ENCODE peak calls at places on chromosomes 4 and X, in eight cellular contexts. Y is gastrocnemius medialis, T is DND-41, V is psoas muscle, C is OCI-LY7, D is tibial artery, N is small intestine, A is ovary. Z is an unnamed sample.

GRCh38 chr4:74311696-74312313 is 3.5 kb downstream of the EPGN start:
- DNase-seq in V (no peak), D (no peak), N (peak; percentile 61), C (peak; percentile 46), Y (no peak), T (peak; percentile 22), A (no peak), Z (peak; percentile 13)

GRCh38 chr4:7226464-7226863 is 34.1 kb downstream of the SORCS2 start:
- DNase-seq in T (no peak), C (no peak), V (no peak), Y (no peak), N (no peak), D (no peak), A (no peak), Z (no peak)

GRCh38 chrX:46840946-46841740 is 4.3 kb downstream of the RP2 start:
- DNase-seq in A (peak; percentile 18), N (no peak), C (peak; percentile 41), D (no peak), T (no peak), V (no peak), Y (no peak), Z (no peak)

GRCh38 chr4:1907848-1908525 is 36.8 kb downstream of the NSD2 start:
- DNase-seq in A (no peak), Y (no peak), T (no peak), N (no peak), C (no peak), V (no peak), D (no peak), Z (no peak)

GRCh38 chrX:138711399-138712347 is at the start of gene FGF13:
- DNase-seq in D (peak; percentile 72), Y (no peak), A (peak; percentile 25), C (no peak), N (peak; percentile 0), T (no peak), V (peak; percentile 49), Z (no peak)

GRCh38 chr4:100479971-100480370 is 37.9 kb downstream of the EMCN start:
- DNase-seq in V (no peak), Y (no peak), T (no peak), A (no peak), D (no peak), N (no peak), C (no peak), Z (no peak)

GRCh38 chrX:33277046-33277445 is 65.7 kb upstream of the DMD start:
- DNase-seq in N (no peak), Y (no peak), V (no peak), T (no peak), D (no peak), C (no peak), A (no peak), Z (no peak)

GRCh38 chr4:79576480-79576803 is 168.4 kb upstream of the GK2 start:
- DNase-seq in V (no peak), D (no peak), N (peak; percentile 2), T (peak; percentile 30), C (peak; percentile 1), Y (no peak), A (no peak), Z (no peak)

GRCh38 chrX:10071451-10072163 is 85.2 kb upstream of the CLCN4 start:
- DNase-seq in Y (no peak), V (no peak), D (no peak), T (no peak), C (no peak), N (no peak), A (no peak), Z (no peak)

GRCh38 chr4:23241408-23241807 is 548.7 kb downstream of the GBA3 start:
- DNase-seq in V (no peak), C (no peak), A (no peak), N (no peak), Y (no peak), T (no peak), D (no peak), Z (no peak)

GRCh38 chr4:85398276-85398675 is 76.7 kb upstream of the ARHGAP24 start:
- DNase-seq in Y (no peak), T (no peak), A (no peak), V (no peak), N (no peak), C (no peak), D (no peak), Z (no peak)

GRCh38 chrX:80876877-80877276 is 67.2 kb upstream of the BRWD3 start:
- DNase-seq in A (no peak), V (no peak), C (peak; percentile 55), Y (no peak), N (peak; percentile 8), T (no peak), D (no peak), Z (no peak)

GRCh38 chr4:94156816-94157215 is 50.8 kb upstream of the SMARCAD1 start:
- DNase-seq in V (no peak), Y (no peak), A (no peak), C (no peak), D (no peak), N (peak; percentile 53), T (no peak), Z (no peak)

GRCh38 chr4:110310795-110311194 is 112.4 kb upstream of the ELOVL6 start:
- DNase-seq in A (no peak), C (peak; percentile 3), D (no peak), V (no peak), T (no peak), Y (no peak), N (no peak), Z (no peak)

GRCh38 chrX:153646620-153647373 is at the start of gene DUSP9:
- DNase-seq in D (peak; percentile 28), V (peak; percentile 51), Y (no peak), T (no peak), N (peak; percentile 18), A (peak; percentile 44), C (no peak), Z (no peak)

GRCh38 chrX:30950391-30950790 is 61.3 kb upstream of the TAB3 start:
- DNase-seq in T (no peak), Y (no peak), D (no peak), A (no peak), N (no peak), C (no peak), V (no peak), Z (no peak)

GRCh38 chrX:30943984-30944383 is 54.9 kb upstream of the TAB3 start:
- DNase-seq in T (no peak), Y (no peak), A (no peak), C (no peak), N (peak; percentile 36), D (no peak), V (no peak), Z (no peak)

GRCh38 chrX:30948626-30949025 is 59.6 kb upstream of the TAB3 start:
- DNase-seq in C (no peak), V (no peak), N (no peak), D (no peak), A (no peak), Y (no peak), T (no peak), Z (no peak)

GRCh38 chrX:30951003-30951402 is 61.9 kb upstream of the TAB3 start:
- DNase-seq in D (no peak), Y (no peak), V (no peak), N (peak; percentile 20), T (no peak), A (no peak), C (no peak), Z (no peak)

DNA sequence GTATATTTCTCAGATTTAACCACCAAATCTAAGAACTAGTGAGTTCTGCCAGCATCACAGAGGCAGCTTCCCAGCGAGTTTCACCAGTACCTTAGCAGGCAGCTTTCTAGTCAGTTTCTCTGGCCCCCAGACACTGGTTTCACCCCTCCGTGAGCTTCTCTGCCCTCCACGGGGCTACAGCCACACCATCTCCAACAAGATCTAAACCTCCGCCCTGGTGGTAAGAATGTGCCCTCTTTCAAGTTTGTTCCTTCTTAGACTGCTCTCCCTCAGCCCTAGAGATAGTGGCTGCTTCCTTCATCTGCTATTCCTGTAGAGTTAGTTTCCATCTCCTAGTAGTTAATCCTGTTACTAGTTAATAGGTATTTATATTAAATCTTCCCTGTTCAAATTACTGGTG is 60.5 kb upstream of the TAB3 start:
- DNase-seq in A (no peak), V (no peak), D (no peak), T (no peak), N (no peak), C (no peak), Y (no peak), Z (no peak)
- H3K27ac ChIP-seq in A (no peak overlapping the region), V (no peak overlapping the region), D (no peak overlapping the region), T (no peak overlapping the region), N (no peak overlapping the region), C (no peak overlapping the region), Y (no peak overlapping the region), Z (no peak overlapping the region)

GRCh38 chrX:120468825-120469525 is at the start of gene LAMP2:
- DNase-seq in D (peak; percentile 94), A (peak; percentile 86), N (peak; percentile 80), T (peak; percentile 88), C (peak; percentile 90), V (peak; percentile 94), Y (peak; percentile 93), Z (peak; percentile 56)
- H3K27ac ChIP-seq in D (peak within 1 kb of the TSS; percentile 85), A (peak within 1 kb of the TSS; percentile 60), N (peak within 1 kb of the TSS; percentile 66), T (peak within 1 kb of the TSS; percentile 95), C (peak within 1 kb of the TSS; percentile 53), V (peak within 1 kb of the TSS; percentile 88), Y (peak within 1 kb of the TSS; percentile 95), Z (peak within 1 kb of the TSS; percentile 93)

GRCh38 chr4:57061395-57061794 is 48.8 kb downstream of the IGFBP7 start:
- DNase-seq in V (no peak), N (no peak), A (no peak), C (no peak), D (no peak), Y (no peak), T (no peak), Z (no peak)

GRCh38 chr4:57063518-57063917 is 46.7 kb downstream of the IGFBP7 start:
- DNase-seq in N (no peak), T (no peak), D (no peak), C (no peak), Y (no peak), V (no peak), A (no peak), Z (no peak)

GRCh38 chr4:57065730-57066482 is 44.3 kb downstream of the IGFBP7 start:
- DNase-seq in Y (no peak), C (no peak), V (no peak), N (no peak), D (no peak), A (no peak), T (no peak), Z (no peak)

GRCh38 chr4:57064811-57065711 is 45.1 kb downstream of the IGFBP7 start:
- DNase-seq in V (peak; percentile 74), N (no peak), Y (peak; percentile 23), C (no peak), A (peak; percentile 76), D (peak; percentile 83), T (no peak), Z (peak; percentile 84)

DNA sequence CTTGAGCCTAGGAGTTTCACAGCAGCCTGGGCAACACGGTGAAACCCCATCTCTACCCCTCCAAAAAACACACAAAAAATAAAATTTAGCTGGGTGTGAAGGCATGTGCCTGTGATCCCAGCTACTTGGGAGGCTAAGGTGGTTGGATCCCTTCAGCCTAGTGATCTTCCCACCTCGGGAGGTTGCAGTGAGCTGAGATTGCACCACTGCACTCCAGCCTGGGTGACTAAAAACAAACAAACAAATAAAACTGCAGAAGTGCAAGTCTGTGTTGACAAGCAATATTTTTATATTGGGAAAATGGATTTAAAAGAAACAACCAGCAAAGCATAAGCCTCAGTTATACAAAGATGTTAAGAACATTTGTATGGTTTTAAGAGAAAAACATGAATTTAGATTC is 46.1 kb downstream of the IGFBP7 start:
- DNase-seq in C (no peak), Y (no peak), V (no peak), T (no peak), A (no peak), N (no peak), D (no peak), Z (no peak)
- H3K27ac ChIP-seq in C (no peak overlapping the region), Y (no peak overlapping the region), V (no peak overlapping the region), T (no peak overlapping the region), A (no peak overlapping the region), N (no peak overlapping the region), D (peak overlapping the region; percentile 87), Z (no peak overlapping the region)

GRCh38 chr4:47510036-47510435 is 25.0 kb downstream of the ATP10D start:
- DNase-seq in C (no peak), Y (no peak), D (no peak), N (no peak), V (no peak), T (no peak), A (no peak), Z (no peak)
- H3K27ac ChIP-seq in C (no peak overlapping the region), Y (no peak overlapping the region), D (peak overlapping the region; percentile 65), N (no peak overlapping the region), V (no peak overlapping the region), T (peak overlapping the region; percentile 43), A (no peak overlapping the region), Z (no peak overlapping the region)